ENCODE peak calls at places on chromosome 14, in nine cellular contexts. K, I, M, Q, W, P, H, L and Z are unnamed samples.

GRCh38 chr14:33081259-33081658 is 142.6 kb downstream of the NPAS3 start:
- DNase-seq in L (no peak), M (no peak), K (peak), W (no peak), Q (no peak), I (no peak), P (no peak), H (no peak), Z (no peak)

GRCh38 chr14:24249230-24250021 is 7.0 kb upstream of the TINF2 start:
- DNase-seq in Q (no peak), L (no peak), I (no peak), W (no peak), M (no peak), H (no peak), P (no peak), K (no peak), Z (no peak)

GRCh38 chr14:57046175-57046574 is 222.5 kb downstream of the EXOC5 start:
- DNase-seq in W (no peak), I (no peak), L (no peak), H (no peak), Q (no peak), P (no peak), M (no peak), K (no peak), Z (no peak)

GRCh38 chr14:101029668-101030290 is 126.3 kb upstream of the RTL1 start:
- DNase-seq in P (no peak), M (no peak), K (no peak), W (no peak), Q (no peak), L (no peak), I (no peak), H (no peak), Z (no peak)

GRCh38 chr14:55807059-55807499 is 227.1 kb downstream of the KTN1 start:
- DNase-seq in M (no peak), Q (peak), I (no peak), W (no peak), P (peak), L (no peak), K (peak), H (no peak), Z (no peak)

GRCh38 chr14:100076133-100076532 is 10.9 kb downstream of the EVL start:
- DNase-seq in Q (peak), I (peak), M (peak), L (no peak), H (no peak), W (no peak), K (no peak), P (no peak), Z (no peak)

GRCh38 chr14:102863381-102863780 is 59.1 kb upstream of the AMN start:
- DNase-seq in L (no peak), M (no peak), K (no peak), P (no peak), H (no peak), W (no peak), I (no peak), Q (no peak), Z (no peak)

GRCh38 chr14:76917759-76918175 is 91.6 kb downstream of the LRRC74A start:
- DNase-seq in I (peak), M (no peak), H (no peak), W (peak), Q (no peak), K (peak), P (no peak), L (no peak), Z (no peak)

GRCh38 chr14:73943083-73943482 is 6.8 kb downstream of the FAM161B start:
- DNase-seq in W (no peak), L (no peak), Q (no peak), M (no peak), H (no peak), K (no peak), I (no peak), P (no peak), Z (no peak)

GRCh38 chr14:88668448-88669116 is 105.7 kb downstream of the ZC3H14 start:
- DNase-seq in Q (no peak), W (no peak), K (no peak), H (no peak), L (no peak), M (no peak), I (no peak), P (no peak), Z (no peak)

GRCh38 chr14:92105845-92106094 is 612 bp downstream of the ATXN3 start:
- DNase-seq in K (no peak), W (peak), Q (no peak), L (no peak), H (no peak), I (no peak), M (no peak), P (no peak), Z (no peak)

GRCh38 chr14:101553393-101553792 is 7.9 kb upstream of the DIO3 start:
- DNase-seq in P (no peak), I (no peak), H (no peak), K (no peak), L (no peak), W (no peak), M (no peak), Q (no peak), Z (no peak)

GRCh38 chr14:36295642-36296627 is 24.5 kb downstream of the MBIP start:
- DNase-seq in P (no peak), L (no peak), K (no peak), Q (no peak), I (no peak), M (no peak), W (no peak), H (no peak), Z (no peak)

GRCh38 chr14:102819176-102819628 is 42.0 kb downstream of the TRAF3 start:
- DNase-seq in I (no peak), L (no peak), H (no peak), M (no peak), Q (peak), P (no peak), K (no peak), W (no peak), Z (no peak)